ENCODE peak calls at places on chromosomes 2 and 18, in four cellular contexts. Q, K, J and T are unnamed samples.

GRCh38 chr2:109549016-109549595 is 64.7 kb downstream of the SEPTIN10 start:
- DNase-seq in Q (no peak), K (no peak), J (no peak), T (no peak)

GRCh38 chr2:169136885-169137534 is 67.6 kb downstream of the DHRS9 start:
- DNase-seq in Q (no peak), K (no peak), J (no peak), T (no peak)

GRCh38 chr2:107721581-107721980 is 105.1 kb upstream of the RGPD4 start:
- DNase-seq in Q (no peak), K (no peak), J (no peak), T (no peak)

GRCh38 chr2:235227607-235228006 is 266.2 kb upstream of the AGAP1 start:
- DNase-seq in Q (no peak), K (no peak), J (no peak), T (no peak)

GRCh38 chr2:176585791-176586190 is 316.5 kb downstream of the MTX2 start:
- DNase-seq in Q (no peak), K (no peak), J (no peak), T (no peak)

GRCh38 chr2:207260947-207261346 is 95.2 kb upstream of the KLF7 start:
- DNase-seq in Q (no peak), K (no peak), J (no peak), T (no peak)

GRCh38 chr2:10557506-10558265 is 109.6 kb upstream of the ODC1 start:
- DNase-seq in Q (no peak), K (peak; percentile 81), J (no peak), T (no peak)

GRCh38 chr18:55163550-55163949 is 204.3 kb upstream of the CCDC68 start:
- DNase-seq in Q (no peak), K (no peak), J (no peak), T (no peak)

GRCh38 chr18:8359076-8359475 is 250.2 kb upstream of the RAB12 start:
- DNase-seq in Q (no peak), K (no peak), J (no peak), T (no peak)

GRCh38 chr2:163733301-163733938 is 2.4 kb downstream of the FIGN start:
- DNase-seq in Q (no peak), K (no peak), J (no peak), T (no peak)

GRCh38 chr2:62931536-62931935 is 119.1 kb upstream of the OTX1 start:
- DNase-seq in Q (no peak), K (no peak), J (no peak), T (no peak)

GRCh38 chr2:112692496-112692911 is 28.3 kb upstream of the NT5DC4 start:
- DNase-seq in Q (no peak), K (no peak), J (peak; percentile 91), T (peak; percentile 75)

GRCh38 chr2:9797681-9798556 is 45.4 kb upstream of the TAF1B start:
- DNase-seq in Q (no peak), K (no peak), J (peak; percentile 66), T (peak; percentile 59)

GRCh38 chr18:27583466-27583865 is 398.4 kb upstream of the CHST9 start:
- DNase-seq in Q (no peak), K (no peak), J (no peak), T (no peak)

GRCh38 chr2:162282765-162283425 is 35.6 kb downstream of the IFIH1 start:
- DNase-seq in Q (no peak), K (no peak), J (no peak), T (no peak)

GRCh38 chr2:118102433-118103082 is 14.3 kb downstream of the INSIG2 start:
- DNase-seq in Q (no peak), K (no peak), J (no peak), T (no peak)

GRCh38 chr2:241745276-241745675 is 10.8 kb downstream of the D2HGDH start:
- DNase-seq in Q (no peak), K (no peak), J (no peak), T (no peak)

GRCh38 chr2:53785378-53785777 is 1.4 kb downstream of the ASB3 start:
- DNase-seq in Q (no peak), K (no peak), J (no peak), T (no peak)
- H3K4me3 ChIP-seq in Q (peak overlapping the region; percentile 82), K (peak overlapping the region; percentile 83), J (no peak overlapping the region), T (no peak overlapping the region)

GRCh38 chr2:129758461-129759185 is 220.8 kb upstream of the RAB6C start:
- DNase-seq in Q (no peak), K (peak; percentile 40), J (no peak), T (no peak)
- H3K4me3 ChIP-seq in Q (peak overlapping the region; percentile 34), K (peak overlapping the region; percentile 33), J (no peak overlapping the region), T (peak overlapping the region; percentile 5)

DNA sequence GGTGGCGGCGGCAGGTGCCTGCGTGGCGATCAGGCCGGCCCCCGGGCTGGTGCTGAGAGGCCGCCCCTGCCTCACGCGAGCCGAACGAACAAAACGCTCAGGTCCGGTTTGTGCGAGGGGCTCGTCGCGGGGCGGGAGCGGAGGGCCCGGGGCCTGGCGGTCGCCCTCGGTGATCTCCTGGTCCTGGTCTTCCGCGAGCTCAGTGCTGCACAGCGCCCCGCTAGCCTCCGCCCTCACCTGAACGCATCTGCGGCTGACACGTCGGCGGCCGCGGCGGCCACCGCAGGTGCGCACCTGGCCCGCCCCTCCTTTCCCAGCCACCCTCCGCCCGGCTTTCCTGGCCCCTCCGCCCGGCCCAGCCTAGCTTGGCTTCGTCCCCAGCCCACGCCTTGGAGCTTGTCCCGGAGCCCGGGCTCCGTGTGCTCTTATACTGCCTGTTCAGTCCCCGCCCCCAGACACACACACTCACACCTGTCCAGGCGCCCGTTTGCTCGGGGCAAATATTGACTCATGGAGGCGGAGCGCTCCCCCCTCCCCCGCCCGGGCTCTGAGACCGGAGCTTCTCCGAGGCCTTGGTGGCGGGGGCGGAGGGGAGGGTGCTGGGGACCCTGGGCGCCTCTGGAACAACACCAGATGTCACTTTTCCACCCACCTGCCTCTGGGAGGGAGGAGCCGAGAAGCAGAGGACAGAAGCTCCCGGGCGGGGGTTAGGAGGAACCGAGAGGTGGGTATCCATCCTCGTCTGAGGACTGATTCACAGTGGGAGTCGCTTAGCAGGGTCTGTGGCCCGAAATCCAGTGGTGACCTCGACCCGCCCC is 8.6 kb upstream of the CRYBA2 start:
- DNase-seq in Q (no peak), K (no peak), J (peak; percentile 95), T (peak; percentile 96)
- H3K4me3 ChIP-seq in Q (peak overlapping the region; percentile 47), K (peak overlapping the region; percentile 21), J (peak overlapping the region; percentile 49), T (peak overlapping the region; percentile 48)

DNA sequence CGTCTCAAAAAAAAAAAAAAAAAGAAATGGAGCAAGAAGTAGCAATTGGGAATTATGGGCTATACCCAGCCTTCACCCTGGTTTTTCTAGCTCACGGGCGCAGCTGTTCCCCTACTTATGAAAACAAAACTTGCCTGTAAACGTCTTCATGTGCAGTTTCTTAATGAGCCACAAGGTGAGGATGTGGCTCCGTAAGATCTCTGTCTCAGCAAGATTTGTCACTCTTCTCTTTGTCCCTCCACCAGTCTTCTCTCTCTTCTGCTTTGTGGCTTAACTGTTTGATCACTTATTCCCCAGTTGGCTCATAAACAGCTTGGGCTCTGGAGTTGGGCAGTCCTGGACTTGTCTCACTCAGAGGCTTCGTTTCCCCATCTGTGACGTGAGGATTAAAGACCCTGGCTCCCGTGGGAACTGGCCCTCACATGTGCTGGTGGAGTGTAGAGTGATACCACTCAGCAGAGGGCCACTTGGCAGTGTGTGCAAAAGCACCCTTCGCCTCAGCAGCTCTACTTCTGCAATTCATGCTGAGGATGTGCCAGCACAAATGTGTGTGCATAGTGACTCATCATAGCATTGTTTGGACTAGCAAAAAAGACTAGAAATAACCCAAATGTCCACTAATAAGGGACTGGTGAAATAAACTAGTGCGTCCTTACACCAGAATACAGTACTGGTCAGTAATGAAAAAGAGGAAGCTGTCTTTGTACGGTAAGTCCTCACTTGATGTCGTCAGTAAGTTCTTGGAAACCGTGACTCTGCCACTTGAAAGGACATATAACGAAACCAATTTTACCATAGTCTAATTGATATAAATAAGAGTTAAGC is 8.7 kb downstream of the CEP68 start:
- DNase-seq in Q (peak; percentile 19), K (no peak), J (peak; percentile 64), T (peak; percentile 59)
- H3K4me3 ChIP-seq in Q (no peak overlapping the region), K (no peak overlapping the region), J (no peak overlapping the region), T (no peak overlapping the region)